ENCODE peak calls at places on chromosomes 16 and 17, in eight cellular contexts. Z is heart right ventricle, D is gastrocnemius medialis, K is coronary artery, M is GM10248, X is heart left ventricle, H is testis, V is fibroblast of the aortic adventitia. S is an unnamed sample.

GRCh38 chr16:22284637-22285515 is 12.3 kb upstream of the POLR3E start:
- DNase-seq in Z (no peak), H (no peak), K (no peak), D (no peak), X (no peak), M (no peak), V (peak), S (no peak)

GRCh38 chr17:32007463-32008298 is 498 bp downstream of the LRRC37B start:
- DNase-seq in K (no peak), H (peak), Z (no peak), M (peak), V (peak), X (peak), D (peak), S (peak)

GRCh38 chr17:8463089-8463488 is 27.4 kb downstream of the NDEL1 start:
- DNase-seq in Z (no peak), D (no peak), V (no peak), M (no peak), H (no peak), K (no peak), X (no peak), S (no peak)

GRCh38 chr17:82023447-82024241 is 539 bp downstream of the LRRC45 start:
- DNase-seq in K (no peak), H (no peak), D (no peak), M (no peak), X (no peak), Z (no peak), V (no peak), S (no peak)

GRCh38 chr16:12971216-12971615 is 69.8 kb downstream of the SHISA9 start:
- DNase-seq in V (no peak), X (no peak), H (peak), Z (no peak), K (no peak), D (no peak), M (no peak), S (no peak)

GRCh38 chr16:11497329-11497805 is 89.4 kb downstream of the LITAF start:
- DNase-seq in H (peak), Z (peak), K (peak), X (peak), V (peak), M (no peak), D (peak), S (no peak)

GRCh38 chr17:33202796-33203195 is 90.3 kb downstream of the ASIC2 start:
- DNase-seq in Z (no peak), D (no peak), V (no peak), H (no peak), K (no peak), M (no peak), X (no peak), S (no peak)

GRCh38 chr17:33200587-33200986 is 92.5 kb downstream of the ASIC2 start:
- DNase-seq in H (no peak), D (no peak), V (no peak), Z (no peak), M (no peak), X (no peak), K (no peak), S (no peak)

GRCh38 chr17:42779304-42779941 is 987 bp upstream of the WNK4 start:
- DNase-seq in V (no peak), M (no peak), K (no peak), H (no peak), D (no peak), Z (no peak), X (no peak), S (no peak)

GRCh38 chr16:3534126-3534525 is 33.3 kb downstream of the CLUAP1 start:
- DNase-seq in K (no peak), M (no peak), D (no peak), X (no peak), Z (no peak), H (no peak), V (no peak), S (no peak)

GRCh38 chr17:2687074-2687418 is 24.5 kb downstream of the CLUH start:
- DNase-seq in M (no peak), H (no peak), X (no peak), K (no peak), D (no peak), V (no peak), Z (no peak), S (no peak)

GRCh38 chr16:49048557-49048956 is 233.1 kb downstream of the CBLN1 start:
- DNase-seq in V (peak), H (no peak), D (no peak), Z (no peak), X (no peak), M (no peak), K (peak), S (no peak)

GRCh38 chr17:36142230-36142629 is 34.2 kb downstream of the TBC1D3B start:
- DNase-seq in H (no peak), K (no peak), D (no peak), X (no peak), V (no peak), M (no peak), Z (no peak), S (no peak)

GRCh38 chr17:36147601-36148000 is 28.8 kb downstream of the TBC1D3B start:
- DNase-seq in H (no peak), K (no peak), X (no peak), Z (no peak), D (no peak), V (no peak), M (no peak), S (no peak)

GRCh38 chr17:36144014-36144413 is 32.4 kb downstream of the TBC1D3B start:
- DNase-seq in D (no peak), H (no peak), X (no peak), K (no peak), M (no peak), Z (no peak), V (no peak), S (no peak)

GRCh38 chr17:36144981-36145729 is 31.3 kb downstream of the TBC1D3B start:
- DNase-seq in D (no peak), K (no peak), X (no peak), Z (no peak), H (no peak), V (no peak), M (no peak), S (no peak)

DNA sequence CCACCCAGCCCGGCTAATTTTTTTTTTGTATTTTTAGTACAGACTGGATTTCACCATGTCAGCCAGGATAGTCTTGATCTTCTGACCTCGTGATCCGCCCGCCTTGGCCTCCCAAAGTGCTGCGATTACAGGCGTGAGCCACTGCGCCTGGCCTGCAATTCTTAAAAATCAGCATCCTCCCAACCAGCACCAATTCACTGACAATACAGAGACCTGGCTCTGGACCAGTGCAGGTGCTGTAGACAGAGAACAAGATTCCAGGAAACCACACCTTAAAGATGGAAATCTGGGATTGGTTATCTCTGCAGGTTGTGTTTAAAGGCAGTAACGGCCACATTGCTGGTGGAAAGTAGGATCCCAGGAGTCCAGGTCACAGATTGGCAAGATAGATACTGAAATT is 33.6 kb downstream of the TBC1D3B start:
- DNase-seq in H (no peak), X (no peak), V (no peak), K (no peak), M (no peak), D (no peak), Z (no peak), S (no peak)
- TF ChIP-seq CTCF in H (no peak), X (no peak), V (no peak), K (no peak), M (no peak), D (no peak), Z (no peak), S (no peak)

GRCh38 chr17:28492352-28493310 is 13.5 kb upstream of the FOXN1 start:
- DNase-seq in K (no peak), X (no peak), Z (no peak), H (no peak), V (no peak), D (no peak), M (no peak), S (no peak)
- TF ChIP-seq CTCF in K (no peak), X (no peak), Z (no peak), H (no peak), V (no peak), D (no peak), M (no peak), S (no peak)

GRCh38 chr16:608019-608418 is 18.2 kb downstream of the RAB40C start:
- DNase-seq in Z (no peak), M (no peak), V (no peak), X (no peak), D (no peak), H (no peak), K (no peak), S (no peak)
- TF ChIP-seq CTCF in Z (no peak), M (no peak), V (no peak), X (no peak), D (no peak), H (no peak), K (no peak), S (no peak)

DNA sequence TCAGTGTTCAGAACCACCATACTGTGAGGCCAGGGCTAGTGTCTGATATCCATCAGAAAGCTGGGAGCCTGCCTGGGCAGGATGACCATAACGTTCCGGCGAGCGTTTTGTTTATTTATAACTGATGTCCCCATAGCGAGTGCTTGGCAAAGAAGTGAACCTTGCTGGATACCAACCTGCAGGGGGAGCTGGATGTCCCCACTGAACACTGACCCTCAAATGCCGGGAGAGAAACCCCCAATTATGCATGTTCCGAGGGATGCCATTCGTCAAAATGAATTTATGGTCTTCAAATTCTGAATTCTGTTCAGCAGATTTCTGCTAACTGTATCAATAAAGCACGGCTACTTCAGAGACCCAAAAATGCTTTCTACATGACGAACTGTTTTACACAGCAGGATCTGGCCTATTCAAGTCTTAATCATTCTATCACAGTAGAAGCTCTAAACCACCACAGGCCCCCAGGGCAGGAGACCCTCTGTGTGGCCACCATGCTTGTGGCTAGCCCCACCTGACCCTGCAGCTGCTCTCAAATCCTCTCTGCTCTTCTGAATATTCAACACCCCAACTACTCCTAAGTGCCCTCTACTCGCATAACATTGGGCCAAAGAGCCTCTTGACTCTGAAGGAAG is 15.2 kb downstream of the MED24 start:
- DNase-seq in M (no peak), X (peak), Z (peak), D (peak), H (peak), V (peak), K (peak), S (peak)
- TF ChIP-seq CTCF in M (peak), X (peak), Z (peak), D (peak), H (peak), V (peak), K (peak), S (peak)

GRCh38 chr16:69709456-69710084 is 16.8 kb downstream of the NQO1 start:
- DNase-seq in H (no peak), X (no peak), M (peak), Z (no peak), D (no peak), V (peak), K (no peak), S (peak)
- TF ChIP-seq CTCF in H (peak), X (peak), M (peak), Z (peak), D (peak), V (peak), K (peak), S (peak)

DNA sequence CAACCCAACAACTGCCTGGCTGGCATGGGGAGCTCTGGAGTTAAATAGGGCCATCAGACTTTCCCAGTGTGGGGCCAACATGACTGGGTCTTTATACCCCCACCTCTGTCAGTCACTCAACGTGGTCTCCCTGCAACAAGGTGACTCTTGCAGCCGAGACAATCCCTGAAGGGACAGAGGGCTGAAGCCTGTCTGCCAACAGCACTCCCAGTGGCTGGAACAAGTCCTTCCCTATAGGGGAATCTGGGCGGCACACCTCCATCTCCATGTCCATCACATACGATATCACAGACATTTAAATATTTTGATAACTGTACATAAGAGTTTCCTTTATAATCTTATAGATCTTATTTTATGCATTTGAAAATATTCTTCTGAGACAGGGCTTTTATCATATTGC is 4.8 kb upstream of the MAPT start:
- DNase-seq in K (no peak), H (no peak), V (no peak), X (no peak), Z (no peak), M (no peak), D (no peak), S (no peak)
- TF ChIP-seq CTCF in K (no peak), H (no peak), V (no peak), X (peak), Z (peak), M (no peak), D (no peak), S (no peak)

GRCh38 chr17:48468299-48468698 is 38.3 kb upstream of the SKAP1 start:
- DNase-seq in X (no peak), K (no peak), M (no peak), H (no peak), Z (no peak), V (no peak), D (no peak), S (no peak)

GRCh38 chr17:48469227-48469626 is 39.2 kb upstream of the SKAP1 start:
- DNase-seq in V (no peak), M (no peak), X (no peak), H (no peak), D (no peak), K (no peak), Z (no peak), S (no peak)

GRCh38 chr17:48472485-48473281 is 42.7 kb upstream of the SKAP1 start:
- DNase-seq in V (peak), M (no peak), X (no peak), H (no peak), K (no peak), Z (no peak), D (no peak), S (no peak)

GRCh38 chr17:48471807-48472484 is 41.9 kb upstream of the SKAP1 start:
- DNase-seq in X (no peak), V (no peak), H (no peak), D (no peak), M (no peak), K (no peak), Z (no peak), S (no peak)

GRCh38 chr17:48470388-48471034 is 40.5 kb upstream of the SKAP1 start:
- DNase-seq in K (no peak), H (no peak), D (no peak), Z (no peak), V (peak), X (no peak), M (no peak), S (no peak)
- TF ChIP-seq CTCF in K (no peak), H (no peak), D (no peak), Z (no peak), V (peak), X (no peak), M (no peak), S (no peak)

DNA sequence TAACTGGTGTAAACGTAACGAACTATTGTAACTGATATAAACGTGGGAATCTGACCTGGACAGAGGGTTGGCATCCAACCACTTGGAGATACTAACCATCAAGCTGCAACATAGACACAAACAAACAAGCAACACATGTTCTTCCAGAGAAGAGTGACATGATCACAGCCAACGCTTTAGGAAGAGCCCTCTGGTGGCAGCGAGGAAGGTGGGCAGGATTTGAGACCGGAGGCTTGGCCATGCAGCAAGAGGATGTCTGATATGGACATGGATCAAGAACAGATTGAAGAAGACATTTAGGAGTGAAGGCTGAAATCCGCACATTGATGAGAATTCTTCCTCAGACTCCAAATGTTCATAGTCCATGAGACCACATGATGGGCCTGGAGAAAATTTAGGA is 40.3 kb upstream of the TNRC6A start:
- DNase-seq in D (no peak), K (no peak), V (peak), M (peak), X (no peak), Z (no peak), H (peak), S (peak)
- TF ChIP-seq CTCF in D (peak), K (no peak), V (peak), M (peak), X (peak), Z (peak), H (peak), S (peak)

GRCh38 chr16:51376080-51376479 is 225.0 kb upstream of the SALL1 start:
- DNase-seq in H (no peak), V (no peak), Z (no peak), K (no peak), M (no peak), X (no peak), D (no peak), S (no peak)
- TF ChIP-seq CTCF in H (no peak), V (peak), Z (no peak), K (no peak), M (no peak), X (no peak), D (no peak), S (no peak)

DNA sequence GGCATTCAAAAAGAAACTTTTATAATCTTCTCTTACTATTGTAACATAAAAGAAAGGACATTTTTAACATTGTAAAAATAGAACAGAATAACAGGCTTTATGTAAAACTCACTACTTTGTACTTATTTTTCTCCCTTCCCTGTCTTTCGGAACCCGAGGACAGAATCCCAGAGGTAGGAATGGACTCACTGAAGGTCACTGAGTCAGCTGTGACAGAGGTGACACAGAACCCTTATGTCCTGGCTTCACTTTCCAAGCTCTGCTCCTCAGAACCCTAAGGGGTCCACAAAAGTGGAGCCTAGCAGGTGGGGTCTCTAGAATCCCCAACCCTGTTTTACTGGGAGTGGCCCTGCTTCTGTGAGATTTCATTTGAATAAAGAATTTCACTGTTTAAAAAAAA is 3.7 kb downstream of the KCTD13 start:
- DNase-seq in D (no peak), V (no peak), Z (no peak), K (no peak), M (no peak), H (peak), X (no peak), S (no peak)
- TF ChIP-seq CTCF in D (no peak), V (no peak), Z (no peak), K (no peak), M (no peak), H (no peak), X (no peak), S (no peak)